ENCODE peak calls at places on chromosomes 16 and 17, in eight cellular contexts. F is mammary epithelial cell, R is astrocyte, Q is lower lobe of right lung, M is upper lobe of right lung, H is fibroblast of lung, X is GM23338, P is RWPE1. G is an unnamed sample.

GRCh38 chr16:14013571-14014283 is 57.4 kb upstream of the MRTFB start:
- DNase-seq in R (peak), F (peak), Q (no peak), P (peak), X (peak), M (no peak), H (peak), G (peak)

GRCh38 chr17:82349287-82349701 is 9.8 kb upstream of the TEX19 start:
- DNase-seq in Q (no peak), X (no peak), R (no peak), H (no peak), M (no peak), F (no peak), P (no peak), G (no peak)

GRCh38 chr17:36675250-36675649 is 73.9 kb downstream of the MRM1 start:
- DNase-seq in P (no peak), M (no peak), F (no peak), R (no peak), Q (no peak), X (no peak), H (no peak), G (no peak)

GRCh38 chr17:73533127-73533526 is 111.1 kb downstream of the SDK2 start:
- DNase-seq in Q (no peak), X (no peak), F (no peak), M (no peak), R (no peak), H (no peak), P (no peak), G (no peak)

GRCh38 chr17:72184805-72185204 is 64.0 kb downstream of the SOX9 start:
- DNase-seq in P (no peak), F (no peak), M (no peak), H (no peak), Q (no peak), R (peak), X (no peak), G (no peak)

GRCh38 chr16:89691231-89691985 is 4.9 kb downstream of the CDK10 start:
- DNase-seq in F (no peak), P (no peak), Q (no peak), H (no peak), R (no peak), X (no peak), M (no peak), G (no peak)

GRCh38 chr17:55576237-55576998 is 65.2 kb upstream of the SMIM36 start:
- DNase-seq in F (peak), Q (peak), R (peak), P (peak), X (no peak), H (peak), M (no peak), G (peak)

GRCh38 chr16:82368041-82368440 is 198.0 kb upstream of the MPHOSPH6 start:
- DNase-seq in P (peak), Q (no peak), F (peak), M (no peak), H (peak), X (peak), R (peak), G (peak)

GRCh38 chr17:58710948-58711552 is 18.6 kb downstream of the RAD51C start:
- DNase-seq in M (no peak), R (peak), F (peak), P (peak), H (peak), Q (no peak), X (peak), G (peak)

GRCh38 chr16:30621765-30622164 is 11.6 kb upstream of the ZNF689 start:
- DNase-seq in R (peak), F (no peak), Q (no peak), X (no peak), M (no peak), H (no peak), P (no peak), G (no peak)

GRCh38 chr17:21303441-21304065 is 19.0 kb downstream of the MAP2K3 start:
- DNase-seq in X (no peak), H (no peak), F (no peak), Q (peak), R (no peak), M (peak), P (no peak), G (no peak)

DNA sequence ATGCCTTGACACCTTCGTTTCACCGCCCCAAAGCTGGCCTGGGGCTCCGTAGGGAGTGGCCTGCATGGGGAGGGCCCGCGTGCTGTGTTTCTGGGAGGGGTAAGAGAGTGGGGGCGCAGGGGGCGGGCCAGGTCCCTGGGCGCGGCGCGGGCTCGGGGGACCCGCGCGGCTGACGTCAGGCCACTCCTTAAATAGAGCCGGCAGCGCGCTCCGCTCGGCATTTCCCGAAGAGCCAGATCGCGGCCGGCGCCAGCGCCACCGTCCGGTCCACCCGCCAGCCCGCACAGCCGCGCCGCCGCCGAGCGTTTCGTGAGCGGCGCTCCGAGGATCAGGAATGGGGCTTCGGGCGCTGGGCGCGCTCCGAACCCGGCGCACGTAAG is at the start of gene HS3ST2:
- DNase-seq in Q (peak), R (no peak), F (peak), M (peak), X (peak), P (peak), H (no peak), G (no peak)
- TF ChIP-seq CTCF in Q (no peak), R (no peak), F (peak), M (peak), X (peak), P (peak), H (no peak), G (no peak)

DNA sequence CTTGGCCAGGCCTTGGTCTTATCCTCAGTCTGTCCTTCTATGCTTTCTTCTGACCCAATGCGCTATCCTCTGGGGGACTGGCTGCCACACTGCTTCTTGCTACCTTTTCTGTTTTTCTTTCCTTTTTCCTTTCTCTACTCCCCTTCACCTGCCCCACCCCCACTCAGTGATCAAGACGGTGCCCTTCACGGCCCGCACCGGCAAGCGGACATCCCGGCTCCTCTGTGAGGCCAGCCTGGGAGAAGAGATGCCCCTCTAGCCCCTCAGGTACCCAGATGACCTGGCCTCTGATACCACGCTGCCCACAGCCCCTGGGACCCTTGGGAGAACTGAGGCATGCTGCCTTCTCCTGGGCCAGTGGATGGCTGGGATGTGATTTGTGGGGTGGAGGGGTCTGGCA is 15.6 kb downstream of the SPATA32 start:
- DNase-seq in Q (no peak), P (no peak), H (no peak), R (no peak), F (no peak), X (no peak), M (no peak), G (no peak)
- H3K27ac ChIP-seq in Q (no peak), P (peak), H (no peak), R (no peak), F (no peak), X (no peak), M (no peak), G (no peak)

DNA sequence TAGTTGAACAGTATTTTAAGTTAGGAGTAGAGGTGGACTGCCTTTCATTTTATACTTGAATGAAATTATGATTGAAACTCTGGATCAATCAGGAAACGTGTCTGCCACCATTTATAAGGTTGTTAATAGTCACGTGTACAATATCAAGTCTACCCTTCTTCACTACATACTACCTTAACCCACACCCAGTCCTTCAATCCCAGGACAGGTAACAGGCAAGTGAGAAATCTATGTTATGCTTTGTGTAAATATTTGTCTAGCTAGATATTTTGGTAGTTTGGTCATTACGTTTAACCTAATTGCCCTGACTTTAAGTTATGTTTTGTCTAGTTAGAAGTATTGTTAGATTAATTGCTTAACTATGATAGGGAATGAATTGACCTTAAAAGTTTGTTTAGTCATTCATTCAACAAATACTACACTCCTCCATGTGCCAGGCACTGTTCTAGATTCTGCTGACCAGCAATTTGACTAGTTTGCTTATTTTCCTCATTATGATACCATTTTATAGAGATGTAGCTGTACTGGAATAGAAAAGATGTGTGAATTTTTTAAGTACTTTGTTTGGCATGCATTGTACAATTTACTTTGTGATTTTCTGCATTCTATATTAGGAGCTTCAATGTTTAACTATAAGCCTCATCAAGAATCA is 72.0 kb downstream of the NQO1 start:
- DNase-seq in H (no peak), M (no peak), Q (no peak), R (no peak), P (no peak), F (no peak), X (no peak), G (no peak)
- TF ChIP-seq CTCF in H (no peak), M (no peak), Q (no peak), R (no peak), P (no peak), F (no peak), X (no peak), G (no peak)

GRCh38 chr17:17132746-17133145 is 73.4 kb downstream of the PLD6 start:
- DNase-seq in H (no peak), F (no peak), Q (no peak), M (no peak), X (no peak), P (no peak), R (no peak), G (no peak)
- H3K27ac ChIP-seq in H (no peak), F (no peak), Q (no peak), M (no peak), X (no peak), P (no peak), R (no peak), G (no peak)

GRCh38 chr17:60138769-60139437 is 10.9 kb upstream of the CA4 start:
- DNase-seq in R (no peak), H (no peak), F (no peak), P (no peak), Q (no peak), X (peak), M (peak), G (no peak)

GRCh38 chr17:60142872-60143499 is 6.8 kb upstream of the CA4 start:
- DNase-seq in P (peak), H (peak), M (peak), R (peak), Q (peak), X (peak), F (peak), G (peak)

GRCh38 chr17:60137731-60138130 is 12.0 kb upstream of the CA4 start:
- DNase-seq in F (no peak), X (no peak), R (no peak), P (no peak), M (no peak), H (no peak), Q (no peak), G (no peak)

GRCh38 chr17:60139438-60140285 is 10.1 kb upstream of the CA4 start:
- DNase-seq in H (peak), M (peak), X (peak), Q (peak), R (peak), P (peak), F (peak), G (peak)

GRCh38 chr17:60141111-60142018 is 8.4 kb upstream of the CA4 start:
- DNase-seq in R (no peak), H (peak), M (no peak), F (no peak), P (no peak), Q (peak), X (peak), G (peak)
- TF ChIP-seq CTCF in R (no peak), H (no peak), M (no peak), F (no peak), P (no peak), Q (no peak), X (no peak), G (no peak)

GRCh38 chr16:28297784-28298510 is 5.6 kb downstream of the SBK1 start:
- DNase-seq in X (peak), H (no peak), R (no peak), M (no peak), F (peak), Q (no peak), P (no peak), G (no peak)
- H3K27ac ChIP-seq in X (peak), H (no peak), R (no peak), M (no peak), F (no peak), Q (no peak), P (no peak), G (no peak)

DNA sequence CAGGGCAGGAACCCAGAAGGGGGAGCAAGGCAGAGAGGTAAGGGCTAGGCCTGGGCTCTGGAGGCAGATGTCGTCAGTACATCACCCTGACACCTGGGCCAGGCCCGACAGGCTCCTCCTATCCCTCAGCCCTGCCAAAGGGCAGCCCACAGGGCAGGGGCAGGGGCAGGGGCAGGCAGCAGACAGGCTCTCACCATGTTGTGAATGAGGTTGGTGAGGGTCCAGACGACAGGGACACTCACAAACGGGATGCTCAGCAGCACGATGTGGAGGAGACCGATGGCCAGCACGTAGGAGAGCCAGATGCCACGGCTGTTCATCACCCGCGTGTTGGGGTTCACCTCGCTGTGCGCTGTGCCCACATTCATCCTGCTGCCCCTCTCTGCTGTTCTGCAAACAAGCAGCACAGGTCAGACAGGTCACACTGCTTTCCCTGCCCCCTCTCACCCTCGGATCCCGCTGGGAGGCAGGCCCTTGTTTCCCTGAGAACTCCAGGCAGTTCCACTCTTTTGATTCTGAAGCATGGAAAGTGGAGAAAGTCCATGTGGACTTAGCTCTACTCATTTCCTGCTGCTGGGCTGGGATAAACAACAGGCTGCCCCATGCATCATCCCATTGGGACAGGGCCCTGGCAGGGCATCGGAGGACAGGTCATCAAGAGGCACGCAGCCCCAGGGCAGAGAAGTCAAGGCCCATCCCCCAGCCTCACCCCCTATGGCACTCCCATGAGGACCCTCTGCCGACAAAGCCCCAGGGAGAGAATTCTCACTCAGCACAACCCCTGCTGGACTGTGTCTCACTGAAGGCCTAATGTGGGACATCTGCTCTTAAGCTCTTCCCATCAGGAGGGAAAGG is 3.3 kb downstream of the ORMDL3 start:
- DNase-seq in M (no peak), Q (no peak), F (no peak), X (no peak), P (no peak), H (no peak), R (no peak), G (peak)
- TF ChIP-seq CTCF in M (no peak), Q (no peak), F (no peak), X (no peak), P (no peak), H (peak), R (peak), G (peak)